ENCODE peak calls at places on chromosomes 3 and 15, in four cellular contexts. O is K562, T is GM12878, S is HL-60. J is an unnamed sample.

GRCh38 chr15:83498801-83499200 is 51.7 kb downstream of the SH3GL3 start:
- DNase-seq in O (no peak), T (no peak), S (no peak), J (no peak)

GRCh38 chr15:40235201-40235890 is 3.5 kb upstream of the PAK6 start:
- DNase-seq in O (no peak), T (no peak), S (peak), J (no peak)

GRCh38 chr3:142946861-142947260 is 16.6 kb downstream of the PAQR9 start:
- DNase-seq in O (no peak), T (no peak), S (no peak), J (no peak)

GRCh38 chr3:46607603-46608028 is 4.7 kb upstream of the FAM240A start:
- DNase-seq in O (peak), T (no peak), S (peak), J (no peak)

GRCh38 chr3:50275160-50275995 is 3.5 kb upstream of the LSMEM2 start:
- DNase-seq in O (no peak), T (no peak), S (no peak), J (no peak)

GRCh38 chr3:134375542-134376384 is 1.5 kb upstream of the AMOTL2 start:
- DNase-seq in O (no peak), T (no peak), S (no peak), J (no peak)

GRCh38 chr3:132550579-132551305 is 46.3 kb upstream of the ACKR4 start:
- DNase-seq in O (peak), T (no peak), S (peak), J (no peak)

GRCh38 chr3:9111349-9112265 is 137.8 kb downstream of the SRGAP3 start:
- DNase-seq in O (peak), T (no peak), S (no peak), J (no peak)

GRCh38 chr3:132721479-132722164 is 587 bp downstream of the NPHP3 start:
- DNase-seq in O (peak), T (no peak), S (peak), J (no peak)

GRCh38 chr3:126549861-126550487 is 8.8 kb downstream of the C3orf22 start:
- DNase-seq in O (no peak), T (no peak), S (no peak), J (no peak)

GRCh38 chr3:189338366-189338765 is 166.6 kb downstream of the TPRG1 start:
- DNase-seq in O (no peak), T (no peak), S (no peak), J (no peak)
- TF ChIP-seq SPI1 in O (no peak), T (no peak), S (no peak), J (no peak)

DNA sequence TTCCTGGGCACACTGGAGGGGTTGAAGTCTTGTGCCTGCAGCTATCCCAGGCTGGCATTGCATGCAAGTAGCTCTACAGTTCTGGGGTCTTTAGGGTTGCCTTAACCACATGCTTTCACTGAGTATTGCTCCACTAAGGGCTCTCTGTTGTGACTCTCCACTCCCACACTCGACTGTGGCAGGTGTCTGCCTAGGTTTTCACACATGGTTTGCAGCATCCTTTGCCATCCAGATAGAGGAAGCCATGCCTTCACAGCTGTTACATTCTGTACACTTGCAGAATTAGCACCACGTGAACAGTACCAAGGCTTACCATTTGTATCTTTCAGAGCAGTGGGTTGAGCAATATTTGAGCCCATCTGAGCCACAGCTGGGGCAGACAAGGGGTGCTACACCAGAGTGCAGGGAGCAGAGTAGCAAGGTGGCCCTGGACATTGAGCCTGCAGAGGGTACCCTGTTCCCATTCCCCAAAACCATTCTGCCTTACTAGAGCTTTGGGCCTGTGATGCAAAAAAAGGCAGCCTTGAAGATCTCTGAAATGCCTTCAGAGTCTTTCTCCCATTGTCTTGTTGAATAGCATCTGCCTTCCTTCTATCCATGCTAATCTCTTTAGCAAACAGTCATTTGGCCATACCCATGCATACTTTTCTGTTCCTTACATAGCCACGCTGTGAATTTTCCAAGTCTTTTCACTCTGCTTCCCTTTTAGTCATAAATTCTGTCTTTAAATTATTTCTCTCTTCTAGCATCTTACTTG is 95.2 kb upstream of the PLCL2 start:
- DNase-seq in O (no peak), T (no peak), S (peak), J (no peak)
- TF ChIP-seq SPI1 in O (no peak), T (no peak), S (peak), J (no peak)

GRCh38 chr15:82113116-82113715 is 67.4 kb upstream of the MEX3B start:
- DNase-seq in O (no peak), T (no peak), S (no peak), J (no peak)
- TF ChIP-seq SPI1 in O (no peak), T (no peak), S (no peak), J (no peak)

DNA sequence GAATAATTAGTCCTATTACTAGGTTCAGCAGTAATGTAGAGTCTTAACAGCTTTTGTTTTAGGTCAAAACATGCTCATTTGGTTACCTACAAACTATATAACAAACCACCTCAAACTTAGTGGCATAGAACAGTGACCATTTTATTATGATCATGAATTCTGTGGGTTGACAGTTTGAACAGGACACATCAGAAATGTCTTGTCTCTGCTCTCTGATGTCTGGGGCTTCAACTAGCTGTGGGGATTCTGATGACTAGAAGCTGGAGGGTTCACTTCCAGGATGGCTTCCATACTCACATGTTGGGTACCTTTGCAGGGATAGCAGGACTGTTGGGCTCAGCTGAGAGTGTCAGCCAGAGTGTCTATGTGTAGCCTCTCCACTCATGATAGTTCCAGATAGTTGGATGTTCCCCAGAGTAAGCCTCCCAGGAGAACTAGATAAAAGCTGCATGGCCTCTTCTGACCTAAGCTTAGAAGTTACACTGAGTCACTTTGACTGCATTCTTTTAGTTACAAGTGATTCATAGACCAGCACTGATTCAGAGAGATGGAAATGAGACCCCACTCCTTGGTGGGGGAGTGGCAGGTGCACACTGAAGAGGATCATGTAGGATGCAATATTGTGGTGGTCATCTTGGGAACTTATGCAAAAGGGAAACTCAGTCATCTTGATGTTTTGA is 32.6 kb downstream of the PLCL2 start:
- DNase-seq in O (no peak), T (no peak), S (no peak), J (no peak)
- TF ChIP-seq SPI1 in O (no peak), T (no peak), S (no peak), J (no peak)